ENCODE peak calls at places on chromosome 22, in eight cellular contexts. I, R, U, P, G, V, L and E are unnamed samples.

GRCh38 chr22:34281738-34282137 is 361.5 kb upstream of the LARGE1 start:
- DNase-seq in I (no peak), R (no peak), U (no peak), P (no peak), G (no peak), V (no peak), L (no peak), E (no peak)

GRCh38 chr22:35930933-35931332 is 97.7 kb downstream of the RBFOX2 start:
- DNase-seq in I (peak), R (no peak), U (peak), P (peak), G (peak), V (no peak), L (no peak), E (peak)

GRCh38 chr22:44583076-44583760 is 85.2 kb upstream of the RTL6 start:
- DNase-seq in I (no peak), R (peak), U (no peak), P (no peak), G (no peak), V (peak), L (no peak), E (no peak)

GRCh38 chr22:49824185-49824925 is 3.3 kb downstream of the BRD1 start:
- DNase-seq in I (no peak), R (peak), U (no peak), P (no peak), G (no peak), V (no peak), L (no peak), E (no peak)

GRCh38 chr22:46815132-46815531 is 52.7 kb downstream of the TBC1D22A start:
- DNase-seq in I (no peak), R (no peak), U (no peak), P (no peak), G (no peak), V (peak), L (no peak), E (no peak)

GRCh38 chr22:24503851-24504170 is 8.7 kb downstream of the UPB1 start:
- DNase-seq in I (no peak), R (no peak), U (no peak), P (no peak), G (no peak), V (no peak), L (no peak), E (no peak)

GRCh38 chr22:26922804-26923203 is 265.4 kb downstream of the MIAT start:
- DNase-seq in I (no peak), R (no peak), U (no peak), P (peak), G (peak), V (no peak), L (no peak), E (no peak)

GRCh38 chr22:24482586-24482985 is 12.5 kb upstream of the UPB1 start:
- DNase-seq in I (no peak), R (no peak), U (peak), P (no peak), G (no peak), V (no peak), L (no peak), E (peak)

GRCh38 chr22:31230871-31231621 is 18.9 kb downstream of the LIMK2 start:
- DNase-seq in I (peak), R (no peak), U (peak), P (no peak), G (peak), V (peak), L (no peak), E (peak)

GRCh38 chr22:37241351-37242142 is 2.5 kb downstream of the RAC2 start:
- DNase-seq in I (no peak), R (peak), U (no peak), P (no peak), G (no peak), V (peak), L (no peak), E (no peak)

GRCh38 chr22:44859641-44860040 is 107.3 kb downstream of the ARHGAP8 start:
- DNase-seq in I (no peak), R (no peak), U (no peak), P (no peak), G (no peak), V (no peak), L (no peak), E (no peak)

GRCh38 chr22:32796865-32797573 is 4.5 kb upstream of the TIMP3 start:
- DNase-seq in I (peak), R (peak), U (peak), P (peak), G (peak), V (peak), L (peak), E (peak)